ENCODE peak calls at places on chromosome 9, in ten cellular contexts. One of them, this sample, is unnamed.

GRCh38 chr9:130114741-130115140 is 57.5 kb upstream of the NCS1 start:
- DNase-seq in hippocampal formation: no peak
- DNase-seq in ACHN: no peak
- DNase-seq in stimulated activated CD8-positive, alpha-beta memory T cell treated with anti-CD3 and anti-CD28 coated beads, Interleukin-15, amount 100 ng/mL, for 4 hours: no peak
- DNase-seq in stimulated activated CD4-positive, alpha-beta T cell treated with anti-CD3 and anti-CD28 coated beads, Interleukin-1b, Interleukin-23, amount 100 ng/mL, for 4 hours: no peak
- DNase-seq in amniotic stem cell: no peak
- DNase-seq in NCI-H748 treated with DMSO at 0.1 percent for 48 hours: no peak
- DNase-seq in activated naive CD4-positive, alpha-beta T cell: no peak
- DNase-seq in cardiac fibroblast: no peak
- DNase-seq in RWPE1: no peak
- DNase-seq in this sample: peak; percentile 50

GRCh38 chr9:14323969-14324366 is 10.0 kb upstream of the NFIB start:
- DNase-seq in stimulated activated CD8-positive, alpha-beta memory T cell treated with anti-CD3 and anti-CD28 coated beads, Interleukin-15, amount 100 ng/mL, for 4 hours: no peak
- DNase-seq in RWPE1: no peak
- DNase-seq in NCI-H748 treated with DMSO at 0.1 percent for 48 hours: no peak
- DNase-seq in cardiac fibroblast: no peak
- DNase-seq in ACHN: no peak
- DNase-seq in amniotic stem cell: no peak
- DNase-seq in stimulated activated CD4-positive, alpha-beta T cell treated with anti-CD3 and anti-CD28 coated beads, Interleukin-1b, Interleukin-23, amount 100 ng/mL, for 4 hours: no peak
- DNase-seq in hippocampal formation: no peak
- DNase-seq in activated naive CD4-positive, alpha-beta T cell: no peak
- DNase-seq in this sample: no peak

GRCh38 chr9:115921301-115921700 is 232.3 kb upstream of the PAPPA start:
- DNase-seq in RWPE1: no peak
- DNase-seq in cardiac fibroblast: peak; percentile 77
- DNase-seq in hippocampal formation: no peak
- DNase-seq in amniotic stem cell: no peak
- DNase-seq in activated naive CD4-positive, alpha-beta T cell: no peak
- DNase-seq in NCI-H748 treated with DMSO at 0.1 percent for 48 hours: no peak
- DNase-seq in stimulated activated CD4-positive, alpha-beta T cell treated with anti-CD3 and anti-CD28 coated beads, Interleukin-1b, Interleukin-23, amount 100 ng/mL, for 4 hours: no peak
- DNase-seq in ACHN: no peak
- DNase-seq in stimulated activated CD8-positive, alpha-beta memory T cell treated with anti-CD3 and anti-CD28 coated beads, Interleukin-15, amount 100 ng/mL, for 4 hours: no peak
- DNase-seq in this sample: peak; percentile 30

GRCh38 chr9:72351538-72352453 is 13.2 kb downstream of the ZFAND5 start:
- DNase-seq in RWPE1: no peak
- DNase-seq in activated naive CD4-positive, alpha-beta T cell: no peak
- DNase-seq in amniotic stem cell: no peak
- DNase-seq in NCI-H748 treated with DMSO at 0.1 percent for 48 hours: no peak
- DNase-seq in hippocampal formation: no peak
- DNase-seq in stimulated activated CD4-positive, alpha-beta T cell treated with anti-CD3 and anti-CD28 coated beads, Interleukin-1b, Interleukin-23, amount 100 ng/mL, for 4 hours: no peak
- DNase-seq in cardiac fibroblast: peak; percentile 88
- DNase-seq in ACHN: no peak
- DNase-seq in stimulated activated CD8-positive, alpha-beta memory T cell treated with anti-CD3 and anti-CD28 coated beads, Interleukin-15, amount 100 ng/mL, for 4 hours: no peak
- DNase-seq in this sample: peak; percentile 63

GRCh38 chr9:118618091-118618490 is 751.1 kb downstream of the BRINP1 start:
- DNase-seq in RWPE1: no peak
- DNase-seq in stimulated activated CD8-positive, alpha-beta memory T cell treated with anti-CD3 and anti-CD28 coated beads, Interleukin-15, amount 100 ng/mL, for 4 hours: no peak
- DNase-seq in amniotic stem cell: no peak
- DNase-seq in cardiac fibroblast: peak; percentile 32
- DNase-seq in stimulated activated CD4-positive, alpha-beta T cell treated with anti-CD3 and anti-CD28 coated beads, Interleukin-1b, Interleukin-23, amount 100 ng/mL, for 4 hours: no peak
- DNase-seq in hippocampal formation: no peak
- DNase-seq in activated naive CD4-positive, alpha-beta T cell: no peak
- DNase-seq in NCI-H748 treated with DMSO at 0.1 percent for 48 hours: no peak
- DNase-seq in ACHN: no peak
- DNase-seq in this sample: no peak

GRCh38 chr9:93300585-93301081 is 116.7 kb downstream of the WNK2 start:
- DNase-seq in amniotic stem cell: no peak
- DNase-seq in cardiac fibroblast: no peak
- DNase-seq in ACHN: no peak
- DNase-seq in NCI-H748 treated with DMSO at 0.1 percent for 48 hours: no peak
- DNase-seq in RWPE1: no peak
- DNase-seq in hippocampal formation: no peak
- DNase-seq in stimulated activated CD8-positive, alpha-beta memory T cell treated with anti-CD3 and anti-CD28 coated beads, Interleukin-15, amount 100 ng/mL, for 4 hours: no peak
- DNase-seq in stimulated activated CD4-positive, alpha-beta T cell treated with anti-CD3 and anti-CD28 coated beads, Interleukin-1b, Interleukin-23, amount 100 ng/mL, for 4 hours: no peak
- DNase-seq in activated naive CD4-positive, alpha-beta T cell: no peak
- DNase-seq in this sample: no peak

GRCh38 chr9:9499546-9499945 is 1113.3 kb downstream of the PTPRD start:
- DNase-seq in stimulated activated CD8-positive, alpha-beta memory T cell treated with anti-CD3 and anti-CD28 coated beads, Interleukin-15, amount 100 ng/mL, for 4 hours: no peak
- DNase-seq in amniotic stem cell: no peak
- DNase-seq in hippocampal formation: peak; percentile 31
- DNase-seq in NCI-H748 treated with DMSO at 0.1 percent for 48 hours: no peak
- DNase-seq in cardiac fibroblast: no peak
- DNase-seq in activated naive CD4-positive, alpha-beta T cell: no peak
- DNase-seq in stimulated activated CD4-positive, alpha-beta T cell treated with anti-CD3 and anti-CD28 coated beads, Interleukin-1b, Interleukin-23, amount 100 ng/mL, for 4 hours: no peak
- DNase-seq in ACHN: no peak
- DNase-seq in RWPE1: no peak
- DNase-seq in this sample: no peak

GRCh38 chr9:127711831-127712274 is 3.6 kb downstream of the PTRH1 start:
- DNase-seq in NCI-H748 treated with DMSO at 0.1 percent for 48 hours: no peak
- DNase-seq in hippocampal formation: no peak
- DNase-seq in stimulated activated CD8-positive, alpha-beta memory T cell treated with anti-CD3 and anti-CD28 coated beads, Interleukin-15, amount 100 ng/mL, for 4 hours: no peak
- DNase-seq in activated naive CD4-positive, alpha-beta T cell: no peak
- DNase-seq in amniotic stem cell: no peak
- DNase-seq in cardiac fibroblast: no peak
- DNase-seq in stimulated activated CD4-positive, alpha-beta T cell treated with anti-CD3 and anti-CD28 coated beads, Interleukin-1b, Interleukin-23, amount 100 ng/mL, for 4 hours: no peak
- DNase-seq in ACHN: peak; percentile 4
- DNase-seq in RWPE1: no peak
- DNase-seq in this sample: no peak

GRCh38 chr9:78209127-78209526 is 26.7 kb upstream of the CEP78 start:
- DNase-seq in activated naive CD4-positive, alpha-beta T cell: no peak
- DNase-seq in ACHN: no peak
- DNase-seq in stimulated activated CD4-positive, alpha-beta T cell treated with anti-CD3 and anti-CD28 coated beads, Interleukin-1b, Interleukin-23, amount 100 ng/mL, for 4 hours: no peak
- DNase-seq in NCI-H748 treated with DMSO at 0.1 percent for 48 hours: no peak
- DNase-seq in stimulated activated CD8-positive, alpha-beta memory T cell treated with anti-CD3 and anti-CD28 coated beads, Interleukin-15, amount 100 ng/mL, for 4 hours: no peak
- DNase-seq in amniotic stem cell: no peak
- DNase-seq in RWPE1: no peak
- DNase-seq in hippocampal formation: no peak
- DNase-seq in cardiac fibroblast: no peak
- DNase-seq in this sample: no peak

GRCh38 chr9:34254966-34255825 is 73.9 kb downstream of the KIF24 start:
- DNase-seq in RWPE1: no peak
- DNase-seq in ACHN: peak; percentile 16
- DNase-seq in amniotic stem cell: peak; percentile 36
- DNase-seq in stimulated activated CD4-positive, alpha-beta T cell treated with anti-CD3 and anti-CD28 coated beads, Interleukin-1b, Interleukin-23, amount 100 ng/mL, for 4 hours: no peak
- DNase-seq in hippocampal formation: no peak
- DNase-seq in stimulated activated CD8-positive, alpha-beta memory T cell treated with anti-CD3 and anti-CD28 coated beads, Interleukin-15, amount 100 ng/mL, for 4 hours: no peak
- DNase-seq in NCI-H748 treated with DMSO at 0.1 percent for 48 hours: no peak
- DNase-seq in activated naive CD4-positive, alpha-beta T cell: no peak
- DNase-seq in cardiac fibroblast: peak; percentile 60
- DNase-seq in this sample: peak; percentile 73

GRCh38 chr9:134320195-134320885 is 5.9 kb upstream of the RXRA start:
- DNase-seq in stimulated activated CD4-positive, alpha-beta T cell treated with anti-CD3 and anti-CD28 coated beads, Interleukin-1b, Interleukin-23, amount 100 ng/mL, for 4 hours: no peak
- DNase-seq in cardiac fibroblast: no peak
- DNase-seq in ACHN: no peak
- DNase-seq in hippocampal formation: no peak
- DNase-seq in RWPE1: no peak
- DNase-seq in activated naive CD4-positive, alpha-beta T cell: no peak
- DNase-seq in amniotic stem cell: no peak
- DNase-seq in stimulated activated CD8-positive, alpha-beta memory T cell treated with anti-CD3 and anti-CD28 coated beads, Interleukin-15, amount 100 ng/mL, for 4 hours: no peak
- DNase-seq in NCI-H748 treated with DMSO at 0.1 percent for 48 hours: no peak
- DNase-seq in this sample: no peak

GRCh38 chr9:81268048-81268447 is 421.3 kb downstream of the TLE1 start:
- DNase-seq in RWPE1: no peak
- DNase-seq in NCI-H748 treated with DMSO at 0.1 percent for 48 hours: no peak
- DNase-seq in stimulated activated CD8-positive, alpha-beta memory T cell treated with anti-CD3 and anti-CD28 coated beads, Interleukin-15, amount 100 ng/mL, for 4 hours: no peak
- DNase-seq in amniotic stem cell: no peak
- DNase-seq in ACHN: no peak
- DNase-seq in activated naive CD4-positive, alpha-beta T cell: no peak
- DNase-seq in cardiac fibroblast: peak; percentile 67
- DNase-seq in hippocampal formation: no peak
- DNase-seq in stimulated activated CD4-positive, alpha-beta T cell treated with anti-CD3 and anti-CD28 coated beads, Interleukin-1b, Interleukin-23, amount 100 ng/mL, for 4 hours: no peak
- DNase-seq in this sample: peak; percentile 16

GRCh38 chr9:137407590-137408300 is 15.2 kb downstream of the EXD3 start:
- DNase-seq in NCI-H748 treated with DMSO at 0.1 percent for 48 hours: no peak
- DNase-seq in RWPE1: no peak
- DNase-seq in hippocampal formation: no peak
- DNase-seq in activated naive CD4-positive, alpha-beta T cell: no peak
- DNase-seq in amniotic stem cell: no peak
- DNase-seq in stimulated activated CD8-positive, alpha-beta memory T cell treated with anti-CD3 and anti-CD28 coated beads, Interleukin-15, amount 100 ng/mL, for 4 hours: no peak
- DNase-seq in cardiac fibroblast: peak; percentile 21
- DNase-seq in ACHN: no peak
- DNase-seq in stimulated activated CD4-positive, alpha-beta T cell treated with anti-CD3 and anti-CD28 coated beads, Interleukin-1b, Interleukin-23, amount 100 ng/mL, for 4 hours: no peak
- DNase-seq in this sample: no peak

GRCh38 chr9:35521708-35522107 is 31.8 kb downstream of the RUSC2 start:
- DNase-seq in stimulated activated CD8-positive, alpha-beta memory T cell treated with anti-CD3 and anti-CD28 coated beads, Interleukin-15, amount 100 ng/mL, for 4 hours: no peak
- DNase-seq in RWPE1: no peak
- DNase-seq in hippocampal formation: no peak
- DNase-seq in NCI-H748 treated with DMSO at 0.1 percent for 48 hours: no peak
- DNase-seq in activated naive CD4-positive, alpha-beta T cell: no peak
- DNase-seq in cardiac fibroblast: peak; percentile 81
- DNase-seq in ACHN: no peak
- DNase-seq in amniotic stem cell: no peak
- DNase-seq in stimulated activated CD4-positive, alpha-beta T cell treated with anti-CD3 and anti-CD28 coated beads, Interleukin-1b, Interleukin-23, amount 100 ng/mL, for 4 hours: no peak
- DNase-seq in this sample: peak; percentile 71

GRCh38 chr9:121252104-121252851 is 15.7 kb upstream of the GSN start:
- DNase-seq in cardiac fibroblast: no peak
- DNase-seq in NCI-H748 treated with DMSO at 0.1 percent for 48 hours: no peak
- DNase-seq in stimulated activated CD4-positive, alpha-beta T cell treated with anti-CD3 and anti-CD28 coated beads, Interleukin-1b, Interleukin-23, amount 100 ng/mL, for 4 hours: no peak
- DNase-seq in amniotic stem cell: no peak
- DNase-seq in RWPE1: no peak
- DNase-seq in activated naive CD4-positive, alpha-beta T cell: no peak
- DNase-seq in ACHN: no peak
- DNase-seq in stimulated activated CD8-positive, alpha-beta memory T cell treated with anti-CD3 and anti-CD28 coated beads, Interleukin-15, amount 100 ng/mL, for 4 hours: no peak
- DNase-seq in hippocampal formation: no peak
- DNase-seq in this sample: no peak

GRCh38 chr9:72292874-72293607 is 72.0 kb downstream of the ZFAND5 start:
- DNase-seq in NCI-H748 treated with DMSO at 0.1 percent for 48 hours: no peak
- DNase-seq in stimulated activated CD4-positive, alpha-beta T cell treated with anti-CD3 and anti-CD28 coated beads, Interleukin-1b, Interleukin-23, amount 100 ng/mL, for 4 hours: no peak
- DNase-seq in cardiac fibroblast: peak; percentile 85
- DNase-seq in activated naive CD4-positive, alpha-beta T cell: no peak
- DNase-seq in stimulated activated CD8-positive, alpha-beta memory T cell treated with anti-CD3 and anti-CD28 coated beads, Interleukin-15, amount 100 ng/mL, for 4 hours: no peak
- DNase-seq in ACHN: peak; percentile 62
- DNase-seq in amniotic stem cell: no peak
- DNase-seq in RWPE1: no peak
- DNase-seq in hippocampal formation: no peak
- DNase-seq in this sample: no peak

GRCh38 chr9:103574056-103574455 is 520.1 kb upstream of the SMC2 start:
- DNase-seq in amniotic stem cell: no peak
- DNase-seq in hippocampal formation: no peak
- DNase-seq in RWPE1: peak; percentile 24
- DNase-seq in stimulated activated CD4-positive, alpha-beta T cell treated with anti-CD3 and anti-CD28 coated beads, Interleukin-1b, Interleukin-23, amount 100 ng/mL, for 4 hours: no peak
- DNase-seq in cardiac fibroblast: peak; percentile 84
- DNase-seq in NCI-H748 treated with DMSO at 0.1 percent for 48 hours: no peak
- DNase-seq in activated naive CD4-positive, alpha-beta T cell: no peak
- DNase-seq in stimulated activated CD8-positive, alpha-beta memory T cell treated with anti-CD3 and anti-CD28 coated beads, Interleukin-15, amount 100 ng/mL, for 4 hours: no peak
- DNase-seq in ACHN: no peak
- DNase-seq in this sample: no peak

GRCh38 chr9:76200730-76201129 is 193.5 kb downstream of the RFK start:
- DNase-seq in NCI-H748 treated with DMSO at 0.1 percent for 48 hours: peak; percentile 59
- DNase-seq in activated naive CD4-positive, alpha-beta T cell: no peak
- DNase-seq in RWPE1: no peak
- DNase-seq in stimulated activated CD4-positive, alpha-beta T cell treated with anti-CD3 and anti-CD28 coated beads, Interleukin-1b, Interleukin-23, amount 100 ng/mL, for 4 hours: no peak
- DNase-seq in hippocampal formation: no peak
- DNase-seq in cardiac fibroblast: no peak
- DNase-seq in amniotic stem cell: no peak
- DNase-seq in ACHN: no peak
- DNase-seq in stimulated activated CD8-positive, alpha-beta memory T cell treated with anti-CD3 and anti-CD28 coated beads, Interleukin-15, amount 100 ng/mL, for 4 hours: no peak
- DNase-seq in this sample: no peak

GRCh38 chr9:35904966-35905781 is 828 bp upstream of the HRCT1 start:
- DNase-seq in RWPE1: peak; percentile 36
- DNase-seq in activated naive CD4-positive, alpha-beta T cell: no peak
- DNase-seq in amniotic stem cell: peak; percentile 47
- DNase-seq in cardiac fibroblast: peak; percentile 77
- DNase-seq in ACHN: peak; percentile 65
- DNase-seq in NCI-H748 treated with DMSO at 0.1 percent for 48 hours: no peak
- DNase-seq in hippocampal formation: no peak
- DNase-seq in stimulated activated CD4-positive, alpha-beta T cell treated with anti-CD3 and anti-CD28 coated beads, Interleukin-1b, Interleukin-23, amount 100 ng/mL, for 4 hours: no peak
- DNase-seq in stimulated activated CD8-positive, alpha-beta memory T cell treated with anti-CD3 and anti-CD28 coated beads, Interleukin-15, amount 100 ng/mL, for 4 hours: no peak
- DNase-seq in this sample: peak; percentile 81

GRCh38 chr9:119185298-119185697 is 183.9 kb downstream of the BRINP1 start:
- DNase-seq in ACHN: no peak
- DNase-seq in amniotic stem cell: no peak
- DNase-seq in stimulated activated CD8-positive, alpha-beta memory T cell treated with anti-CD3 and anti-CD28 coated beads, Interleukin-15, amount 100 ng/mL, for 4 hours: no peak
- DNase-seq in NCI-H748 treated with DMSO at 0.1 percent for 48 hours: no peak
- DNase-seq in cardiac fibroblast: no peak
- DNase-seq in hippocampal formation: no peak
- DNase-seq in stimulated activated CD4-positive, alpha-beta T cell treated with anti-CD3 and anti-CD28 coated beads, Interleukin-1b, Interleukin-23, amount 100 ng/mL, for 4 hours: no peak
- DNase-seq in activated naive CD4-positive, alpha-beta T cell: no peak
- DNase-seq in RWPE1: no peak
- DNase-seq in this sample: no peak

GRCh38 chr9:71819115-71819739 is 50.9 kb upstream of the CEMIP2 start:
- DNase-seq in stimulated activated CD4-positive, alpha-beta T cell treated with anti-CD3 and anti-CD28 coated beads, Interleukin-1b, Interleukin-23, amount 100 ng/mL, for 4 hours: peak; percentile 28
- DNase-seq in stimulated activated CD8-positive, alpha-beta memory T cell treated with anti-CD3 and anti-CD28 coated beads, Interleukin-15, amount 100 ng/mL, for 4 hours: no peak
- DNase-seq in hippocampal formation: peak; percentile 37
- DNase-seq in RWPE1: peak; percentile 42
- DNase-seq in cardiac fibroblast: peak; percentile 59
- DNase-seq in NCI-H748 treated with DMSO at 0.1 percent for 48 hours: no peak
- DNase-seq in amniotic stem cell: peak; percentile 18
- DNase-seq in ACHN: peak; percentile 41
- DNase-seq in activated naive CD4-positive, alpha-beta T cell: no peak
- DNase-seq in this sample: peak; percentile 53

GRCh38 chr9:127578952-127579853 is 32.9 kb upstream of the STXBP1 start:
- DNase-seq in amniotic stem cell: peak; percentile 95
- DNase-seq in cardiac fibroblast: peak; percentile 98
- DNase-seq in NCI-H748 treated with DMSO at 0.1 percent for 48 hours: peak; percentile 66
- DNase-seq in hippocampal formation: peak; percentile 57
- DNase-seq in activated naive CD4-positive, alpha-beta T cell: no peak
- DNase-seq in stimulated activated CD8-positive, alpha-beta memory T cell treated with anti-CD3 and anti-CD28 coated beads, Interleukin-15, amount 100 ng/mL, for 4 hours: peak; percentile 68
- DNase-seq in ACHN: peak; percentile 96
- DNase-seq in stimulated activated CD4-positive, alpha-beta T cell treated with anti-CD3 and anti-CD28 coated beads, Interleukin-1b, Interleukin-23, amount 100 ng/mL, for 4 hours: peak; percentile 53
- DNase-seq in RWPE1: peak; percentile 97
- DNase-seq in this sample: peak; percentile 99

GRCh38 chr9:116425244-116425643 is 261.9 kb upstream of the TRIM32 start:
- DNase-seq in stimulated activated CD8-positive, alpha-beta memory T cell treated with anti-CD3 and anti-CD28 coated beads, Interleukin-15, amount 100 ng/mL, for 4 hours: no peak
- DNase-seq in stimulated activated CD4-positive, alpha-beta T cell treated with anti-CD3 and anti-CD28 coated beads, Interleukin-1b, Interleukin-23, amount 100 ng/mL, for 4 hours: no peak
- DNase-seq in RWPE1: no peak
- DNase-seq in ACHN: no peak
- DNase-seq in activated naive CD4-positive, alpha-beta T cell: no peak
- DNase-seq in cardiac fibroblast: no peak
- DNase-seq in NCI-H748 treated with DMSO at 0.1 percent for 48 hours: no peak
- DNase-seq in amniotic stem cell: no peak
- DNase-seq in hippocampal formation: no peak
- DNase-seq in this sample: no peak

GRCh38 chr9:132757031-132757430 is 86.8 kb downstream of the GTF3C4 start:
- DNase-seq in amniotic stem cell: no peak
- DNase-seq in hippocampal formation: no peak
- DNase-seq in RWPE1: no peak
- DNase-seq in activated naive CD4-positive, alpha-beta T cell: no peak
- DNase-seq in stimulated activated CD8-positive, alpha-beta memory T cell treated with anti-CD3 and anti-CD28 coated beads, Interleukin-15, amount 100 ng/mL, for 4 hours: no peak
- DNase-seq in ACHN: no peak
- DNase-seq in stimulated activated CD4-positive, alpha-beta T cell treated with anti-CD3 and anti-CD28 coated beads, Interleukin-1b, Interleukin-23, amount 100 ng/mL, for 4 hours: no peak
- DNase-seq in NCI-H748 treated with DMSO at 0.1 percent for 48 hours: no peak
- DNase-seq in cardiac fibroblast: no peak
- DNase-seq in this sample: no peak

This sample was measured in myocyte.